ENCODE peak calls at places on chromosomes 6 and 20, in four cellular contexts. One of them, this sample, is unnamed.
A peak's percentile ranks its signal among the peaks of the same experiment; 100 is the strongest.

GRCh38 chr6:111601875-111602274 is 3.8 kb downstream of the TRAF3IP2 start:
- DNase-seq in MM.1S: no peak
- DNase-seq in IMR-90: peak; percentile 81
- DNase-seq in H9: no peak
- DNase-seq in this sample: no peak

GRCh38 chr20:32285621-32286334 is 8.3 kb downstream of the KIF3B start:
- DNase-seq in MM.1S: peak; percentile 64
- DNase-seq in IMR-90: peak; percentile 10
- DNase-seq in H9: no peak
- DNase-seq in this sample: no peak

GRCh38 chr6:35016417-35017221 is 124.5 kb downstream of the TCP11 start:
- DNase-seq in MM.1S: no peak
- DNase-seq in IMR-90: peak; percentile 88
- DNase-seq in H9: no peak
- DNase-seq in this sample: no peak

GRCh38 chr20:539848-540247 is 3.7 kb downstream of the CSNK2A1 start:
- DNase-seq in MM.1S: no peak
- DNase-seq in IMR-90: peak; percentile 49
- DNase-seq in H9: no peak
- DNase-seq in this sample: no peak

GRCh38 chr20:6122111-6122872 is 538 bp downstream of the FERMT1 start:
- DNase-seq in MM.1S: peak; percentile 43
- DNase-seq in IMR-90: peak; percentile 45
- DNase-seq in H9: peak; percentile 36
- DNase-seq in this sample: peak; percentile 15

GRCh38 chr6:70604254-70604653 is 37.5 kb downstream of the SDHAF4 start:
- DNase-seq in MM.1S: no peak
- DNase-seq in IMR-90: no peak
- DNase-seq in H9: no peak
- DNase-seq in this sample: no peak

GRCh38 chr20:62220666-62221568 is 839 bp upstream of the HRH3 start:
- DNase-seq in MM.1S: no peak
- DNase-seq in IMR-90: no peak
- DNase-seq in H9: peak; percentile 49
- DNase-seq in this sample: peak; percentile 75

GRCh38 chr20:60559462-60559861 is 601.2 kb downstream of the CDH26 start:
- DNase-seq in MM.1S: no peak
- DNase-seq in IMR-90: no peak
- DNase-seq in H9: peak; percentile 66
- DNase-seq in this sample: peak; percentile 78

GRCh38 chr20:11453430-11453829 is 464.3 kb upstream of the BTBD3 start:
- DNase-seq in MM.1S: no peak
- DNase-seq in IMR-90: peak; percentile 87
- DNase-seq in H9: no peak
- DNase-seq in this sample: no peak

GRCh38 chr20:58634121-58634817 is 16.8 kb upstream of the STX16 start:
- DNase-seq in MM.1S: no peak
- DNase-seq in IMR-90: peak; percentile 92
- DNase-seq in H9: no peak
- DNase-seq in this sample: no peak

GRCh38 chr6:92887871-92888270 is 531.5 kb downstream of the EPHA7 start:
- DNase-seq in MM.1S: no peak
- DNase-seq in IMR-90: no peak
- DNase-seq in H9: no peak
- DNase-seq in this sample: no peak

GRCh38 chr6:22147983-22148797 is 148.6 kb downstream of the PRL start:
- DNase-seq in MM.1S: no peak
- DNase-seq in IMR-90: peak; percentile 92
- DNase-seq in H9: no peak
- DNase-seq in this sample: peak; percentile 31

GRCh38 chr6:80165143-80165542 is 58.7 kb downstream of the BCKDHB start:
- DNase-seq in MM.1S: peak; percentile 73
- DNase-seq in IMR-90: peak; percentile 45
- DNase-seq in H9: no peak
- DNase-seq in this sample: no peak

GRCh38 chr6:1223312-1223603 is 88.6 kb upstream of the FOXQ1 start:
- DNase-seq in MM.1S: no peak
- DNase-seq in IMR-90: no peak
- DNase-seq in H9: no peak
- DNase-seq in this sample: no peak

GRCh38 chr6:85473748-85474147 is 23.9 kb downstream of the NT5E start:
- DNase-seq in MM.1S: no peak
- DNase-seq in IMR-90: no peak
- DNase-seq in H9: no peak
- DNase-seq in this sample: no peak

GRCh38 chr6:51250317-51250716 is 431.6 kb downstream of the TFAP2B start:
- DNase-seq in MM.1S: no peak
- DNase-seq in IMR-90: no peak
- DNase-seq in H9: no peak
- DNase-seq in this sample: no peak

GRCh38 chr6:4208158-4208557 is 72.8 kb upstream of the ECI2 start:
- DNase-seq in MM.1S: no peak
- DNase-seq in IMR-90: no peak
- DNase-seq in H9: no peak
- DNase-seq in this sample: no peak

GRCh38 chr6:130222775-130223174 is at the start of gene SAMD3:
- DNase-seq in MM.1S: no peak
- DNase-seq in IMR-90: no peak
- DNase-seq in H9: no peak
- DNase-seq in this sample: no peak

GRCh38 chr6:125918681-125919566 is 37.6 kb upstream of the HINT3 start:
- DNase-seq in MM.1S: peak; percentile 82
- DNase-seq in IMR-90: peak; percentile 90
- DNase-seq in H9: no peak
- DNase-seq in this sample: no peak

GRCh38 chr20:17580905-17581304 is 11.0 kb downstream of the DSTN start:
- DNase-seq in MM.1S: no peak
- DNase-seq in IMR-90: no peak
- DNase-seq in H9: no peak
- DNase-seq in this sample: no peak

GRCh38 chr6:53410508-53411258 is 61.9 kb upstream of the ELOVL5 start:
- DNase-seq in MM.1S: peak; percentile 59
- DNase-seq in IMR-90: peak; percentile 33
- DNase-seq in H9: peak; percentile 48
- DNase-seq in this sample: no peak

GRCh38 chr6:18391018-18391417 is 3.9 kb downstream of the RNF144B start:
- DNase-seq in MM.1S: no peak
- DNase-seq in IMR-90: no peak
- DNase-seq in H9: no peak
- DNase-seq in this sample: no peak

GRCh38 chr20:2164421-2164820 is 62.8 kb downstream of the STK35 start:
- DNase-seq in MM.1S: no peak
- DNase-seq in IMR-90: no peak
- DNase-seq in H9: no peak
- DNase-seq in this sample: no peak

GRCh38 chr6:140256213-140256612 is 881.8 kb upstream of the CITED2 start:
- DNase-seq in MM.1S: no peak
- DNase-seq in IMR-90: peak; percentile 3
- DNase-seq in H9: no peak
- DNase-seq in this sample: no peak

GRCh38 chr6:44667226-44667625 is 279.7 kb downstream of the CDC5L start:
- DNase-seq in MM.1S: no peak
- DNase-seq in IMR-90: peak; percentile 77
- DNase-seq in H9: peak; percentile 57
- DNase-seq in this sample: peak; percentile 40

GRCh38 chr6:90466191-90466940 is 120.5 kb downstream of the MAP3K7 start:
- DNase-seq in MM.1S: no peak
- DNase-seq in IMR-90: peak; percentile 16
- DNase-seq in H9: no peak
- DNase-seq in this sample: peak; percentile 71

GRCh38 chr6:3758842-3759144 is 7.3 kb upstream of the PXDC1 start:
- DNase-seq in MM.1S: no peak
- DNase-seq in IMR-90: no peak
- DNase-seq in H9: no peak
- DNase-seq in this sample: no peak

GRCh38 chr20:40438161-40438835 is 250.7 kb downstream of the MAFB start:
- DNase-seq in MM.1S: no peak
- DNase-seq in IMR-90: no peak
- DNase-seq in H9: no peak
- DNase-seq in this sample: no peak

GRCh38 chr6:5497896-5498578 is 236.7 kb downstream of the FARS2 start:
- DNase-seq in MM.1S: no peak
- DNase-seq in IMR-90: peak; percentile 62
- DNase-seq in H9: no peak
- DNase-seq in this sample: no peak

GRCh38 chr20:7180261-7181045 is 413.0 kb downstream of the BMP2 start:
- DNase-seq in MM.1S: no peak
- DNase-seq in IMR-90: no peak
- DNase-seq in H9: no peak
- DNase-seq in this sample: no peak

GRCh38 chr6:134549854-134550253 is 231.9 kb upstream of the SGK1 start:
- DNase-seq in MM.1S: no peak
- DNase-seq in IMR-90: no peak
- DNase-seq in H9: no peak
- DNase-seq in this sample: no peak

GRCh38 chr6:18011287-18011686 is 23.9 kb upstream of the KIF13A start:
- DNase-seq in MM.1S: no peak
- DNase-seq in IMR-90: no peak
- DNase-seq in H9: no peak
- DNase-seq in this sample: no peak

GRCh38 chr20:33739493-33739892 is 7.7 kb downstream of the ZNF341 start:
- DNase-seq in MM.1S: no peak
- DNase-seq in IMR-90: no peak
- DNase-seq in H9: no peak
- DNase-seq in this sample: no peak

GRCh38 chr6:93962566-93962965 is 543.2 kb upstream of the EPHA7 start:
- DNase-seq in MM.1S: no peak
- DNase-seq in IMR-90: no peak
- DNase-seq in H9: no peak
- DNase-seq in this sample: no peak

GRCh38 chr6:78492351-78493010 is 374.9 kb upstream of the IRAK1BP1 start:
- DNase-seq in MM.1S: no peak
- DNase-seq in IMR-90: peak; percentile 43
- DNase-seq in H9: no peak
- DNase-seq in this sample: no peak

GRCh38 chr20:8330785-8331699 is 199.0 kb downstream of the PLCB1 start:
- DNase-seq in MM.1S: no peak
- DNase-seq in IMR-90: no peak
- DNase-seq in H9: no peak
- DNase-seq in this sample: no peak

GRCh38 chr20:51411867-51412266 is 130.7 kb downstream of the NFATC2 start:
- DNase-seq in MM.1S: no peak
- DNase-seq in IMR-90: no peak
- DNase-seq in H9: no peak
- DNase-seq in this sample: peak; percentile 28

GRCh38 chr6:168194732-168195565 is 115.9 kb upstream of the FRMD1 start:
- DNase-seq in MM.1S: no peak
- DNase-seq in IMR-90: no peak
- DNase-seq in H9: peak; percentile 15
- DNase-seq in this sample: no peak

GRCh38 chr6:2244261-2245102 is 923 bp downstream of the GMDS start:
- DNase-seq in MM.1S: peak; percentile 18
- DNase-seq in IMR-90: no peak
- DNase-seq in H9: no peak
- DNase-seq in this sample: no peak

DNA sequence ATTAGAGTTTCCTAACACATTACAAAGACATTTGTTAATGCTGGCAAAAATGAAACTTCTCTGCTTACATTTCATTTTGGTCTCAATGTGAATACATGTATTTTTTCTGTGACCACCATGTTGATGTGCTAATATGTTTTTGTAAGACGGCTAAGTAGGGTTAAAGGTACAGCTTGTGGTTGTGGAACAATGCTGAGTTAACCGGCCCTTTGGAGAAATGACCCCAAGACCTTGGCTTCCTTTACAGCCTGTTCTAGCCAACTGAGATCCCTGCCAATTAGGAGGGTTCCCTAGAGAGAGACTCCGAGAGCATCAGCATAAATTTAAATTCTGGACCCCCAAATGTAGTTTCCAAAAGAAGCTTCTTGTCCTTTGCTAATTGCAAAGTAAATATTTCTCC is 44.3 kb downstream of the RSPO3 start:
- DNase-seq in MM.1S: no peak
- DNase-seq in IMR-90: no peak
- DNase-seq in H9: no peak
- DNase-seq in this sample: no peak
- H3K27me3 ChIP-seq in MM.1S: no peaks in the 10 kb centered on the region
- H3K27me3 ChIP-seq in IMR-90: peaks cover 6% of the 10 kb centered on the region
- H3K27me3 ChIP-seq in H9: no peaks in the 10 kb centered on the region
- H3K27me3 ChIP-seq in this sample: no peaks in the 10 kb centered on the region

GRCh38 chr6:16733085-16733484 is 28.2 kb downstream of the ATXN1 start:
- DNase-seq in MM.1S: no peak
- DNase-seq in IMR-90: no peak
- DNase-seq in H9: no peak
- DNase-seq in this sample: no peak
- H4K20me1 ChIP-seq in MM.1S: no peaks in the 10 kb centered on the region
- H4K20me1 ChIP-seq in IMR-90: peaks cover 14% of the 10 kb centered on the region
- H4K20me1 ChIP-seq in H9: no peaks in the 10 kb centered on the region
- H4K20me1 ChIP-seq in this sample: no peaks in the 10 kb centered on the region

GRCh38 chr6:147972436-147972835 is 370.2 kb upstream of the SASH1 start:
- DNase-seq in MM.1S: no peak
- DNase-seq in IMR-90: no peak
- DNase-seq in H9: no peak
- DNase-seq in this sample: no peak

GRCh38 chr6:147974376-147974775 is 368.3 kb upstream of the SASH1 start:
- DNase-seq in MM.1S: no peak
- DNase-seq in IMR-90: peak; percentile 32
- DNase-seq in H9: no peak
- DNase-seq in this sample: no peak

GRCh38 chr6:147973806-147974205 is 368.8 kb upstream of the SASH1 start:
- DNase-seq in MM.1S: no peak
- DNase-seq in IMR-90: no peak
- DNase-seq in H9: no peak
- DNase-seq in this sample: peak; percentile 34

GRCh38 chr6:147970970-147971369 is 371.7 kb upstream of the SASH1 start:
- DNase-seq in MM.1S: no peak
- DNase-seq in IMR-90: peak; percentile 5
- DNase-seq in H9: no peak
- DNase-seq in this sample: peak; percentile 34
- TF ChIP-seq CTCF in MM.1S: no peak
- TF ChIP-seq CTCF in IMR-90: peak; percentile 18
- TF ChIP-seq CTCF in H9: peak; percentile 55
- TF ChIP-seq CTCF in this sample: peak; percentile 51

DNA sequence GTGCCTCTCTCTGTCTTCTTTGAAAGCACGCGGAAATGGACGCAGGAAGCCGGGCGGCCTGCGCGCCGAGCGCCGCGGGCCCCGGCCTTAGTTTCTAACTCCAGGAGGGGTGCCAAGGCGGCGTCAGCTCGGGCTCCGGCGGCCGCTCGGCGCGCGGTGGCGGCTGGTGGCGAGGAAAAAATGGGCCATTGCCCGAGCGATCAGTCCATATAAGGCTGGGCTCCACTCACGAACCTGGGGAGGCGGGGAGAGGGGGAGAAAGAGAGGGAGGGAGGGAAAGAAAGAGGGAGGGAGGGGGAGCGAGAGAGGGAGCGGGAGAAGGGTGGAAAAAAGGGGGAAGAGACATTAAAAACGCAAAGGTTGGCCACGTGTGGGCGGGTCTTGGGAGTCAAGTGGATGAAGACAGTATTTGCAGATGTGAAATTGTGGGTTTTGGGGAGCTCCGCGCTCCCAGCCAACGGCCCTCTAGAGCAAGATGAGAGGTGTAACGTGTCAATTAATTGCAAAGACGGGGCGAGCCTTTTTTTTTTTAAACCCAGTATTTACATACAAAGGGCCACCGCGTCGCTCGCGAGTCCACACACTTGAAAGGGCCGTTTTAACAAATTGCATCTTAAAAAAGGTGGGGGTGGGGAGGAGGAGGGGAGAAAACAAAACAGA is at the start of gene NKX2-2:
- DNase-seq in MM.1S: no peak
- DNase-seq in IMR-90: no peak
- DNase-seq in H9: peak; percentile 72
- DNase-seq in this sample: peak; percentile 49
- H3K27me3 ChIP-seq in MM.1S: peaks cover 61% of the 10 kb centered on the region
- H3K27me3 ChIP-seq in IMR-90: peaks cover 95% of the 10 kb centered on the region
- H3K27me3 ChIP-seq in H9: peaks cover 80% of the 10 kb centered on the region
- H3K27me3 ChIP-seq in this sample: peaks cover 100% of the 10 kb centered on the region

This sample was measured in neural progenitor cell.